ENCODE peak calls at places on chromosomes 11 and 22, in six cellular contexts. W is fibroblast of the aortic adventitia, D is aorta, V is Panc1, G is SJSA1, P is HFF-Myc. Y is an unnamed sample.

GRCh38 chr11:1863352-1864215 is 10.7 kb downstream of the LSP1 start:
- DNase-seq in P (peak), D (peak), W (peak), V (no peak), G (peak), Y (peak)

GRCh38 chr11:14974723-14975587 is 2.8 kb upstream of the CALCA start:
- DNase-seq in P (no peak), W (peak), V (peak), D (peak), G (no peak), Y (peak)

GRCh38 chr11:2146051-2146450 is 6.9 kb upstream of the IGF2 start:
- DNase-seq in P (no peak), V (no peak), G (no peak), D (no peak), W (no peak), Y (no peak)

GRCh38 chr11:111081021-111081511 is 164.5 kb upstream of the POU2AF2 start:
- DNase-seq in P (no peak), G (no peak), W (no peak), V (no peak), D (no peak), Y (no peak)

GRCh38 chr11:95498731-95499396 is 267.9 kb upstream of the SESN3 start:
- DNase-seq in W (no peak), D (no peak), P (no peak), V (no peak), G (no peak), Y (no peak)

GRCh38 chr11:1864216-1864615 is 11.3 kb downstream of the LSP1 start:
- DNase-seq in W (peak), G (no peak), D (peak), P (no peak), V (no peak), Y (peak)

GRCh38 chr11:56700242-56700918 is 1.5 kb downstream of the OR9G1 start:
- DNase-seq in W (no peak), P (no peak), D (no peak), V (no peak), G (no peak), Y (no peak)

GRCh38 chr11:17898782-17899181 is 114.1 kb downstream of the SERGEF start:
- DNase-seq in G (no peak), P (no peak), W (no peak), D (no peak), V (no peak), Y (no peak)

GRCh38 chr22:23269441-23270211 is 89.3 kb downstream of the BCR start:
- DNase-seq in G (no peak), D (no peak), P (no peak), V (no peak), W (no peak), Y (no peak)

DNA sequence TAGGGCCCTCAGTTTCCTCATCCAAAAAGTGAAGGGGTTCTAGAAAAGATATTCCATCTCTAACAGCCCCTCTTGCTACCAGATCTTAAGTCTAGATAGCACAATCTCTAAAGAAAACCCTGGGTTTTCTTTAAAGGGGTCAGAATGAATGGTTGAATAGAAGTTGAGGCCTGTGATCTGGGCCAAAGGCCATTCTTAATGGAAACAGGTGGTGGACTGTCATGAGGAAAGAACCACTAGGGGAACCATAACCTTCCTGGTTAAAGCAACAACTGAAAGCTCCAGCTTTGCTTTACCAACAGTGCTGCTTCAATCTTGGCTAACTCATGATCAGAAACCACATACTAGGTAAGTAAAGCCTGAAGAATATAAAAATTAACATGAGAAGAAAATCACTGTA is 1.8 kb downstream of the CELF1 start:
- DNase-seq in V (peak), D (no peak), G (no peak), P (no peak), W (peak), Y (no peak)
- H3K4me3 ChIP-seq in V (peak), D (peak), G (peak), P (peak), W (peak), Y (peak)

DNA sequence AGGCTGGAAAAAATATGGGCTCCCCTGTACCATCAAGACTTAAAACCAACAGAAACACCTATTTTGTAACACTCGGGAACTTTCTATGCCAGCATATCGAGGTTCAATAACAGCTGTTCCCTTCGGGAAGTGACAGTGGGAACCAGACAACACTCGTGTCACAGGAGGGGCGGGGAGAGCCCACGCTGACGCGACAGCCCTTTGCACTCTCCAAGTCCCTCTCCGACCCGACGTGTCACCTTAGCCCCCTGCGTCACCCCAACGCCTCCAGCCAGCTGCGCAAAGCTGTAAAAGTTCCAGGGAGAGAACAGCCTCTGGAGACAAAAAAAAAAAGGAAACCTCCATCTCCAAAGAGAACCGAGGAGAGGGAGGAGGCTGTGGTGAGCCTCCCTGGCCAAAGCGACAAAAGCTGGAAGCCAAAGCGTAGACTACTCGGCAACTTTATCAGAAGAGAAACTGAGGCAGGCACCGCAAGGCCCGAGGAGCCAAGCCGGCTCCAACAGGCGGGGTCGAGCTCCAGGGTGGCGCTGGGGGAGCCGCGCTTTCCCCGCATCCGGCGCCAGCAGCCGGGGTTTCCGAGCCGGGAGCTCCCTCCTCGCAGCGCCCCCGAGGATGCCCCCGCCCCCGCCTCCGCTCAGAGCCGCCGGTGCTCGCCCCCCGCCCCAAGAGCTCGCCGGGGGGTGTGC is 751 bp downstream of the ARFGAP3 start:
- DNase-seq in V (no peak), D (peak), W (peak), P (no peak), G (no peak), Y (peak)
- H3K4me3 ChIP-seq in V (peak), D (peak), W (peak), P (peak), G (peak), Y (peak)

GRCh38 chr22:46738961-46739870 is 1.2 kb upstream of the CERK start:
- DNase-seq in P (no peak), D (no peak), W (peak), V (peak), G (peak), Y (peak)
- H3K4me3 ChIP-seq in P (peak), D (peak), W (peak), V (peak), G (peak), Y (peak)

GRCh38 chr22:32808038-32808445 is 6.5 kb downstream of the TIMP3 start:
- DNase-seq in G (no peak), D (no peak), V (no peak), P (no peak), W (no peak), Y (no peak)
- H3K4me3 ChIP-seq in G (no peak), D (no peak), V (no peak), P (no peak), W (no peak), Y (no peak)

GRCh38 chr11:27013741-27014415 is 20.0 kb downstream of the FIBIN start:
- DNase-seq in V (no peak), G (no peak), D (no peak), P (no peak), W (peak), Y (no peak)
- H3K4me3 ChIP-seq in V (no peak), G (no peak), D (no peak), P (no peak), W (no peak), Y (no peak)

DNA sequence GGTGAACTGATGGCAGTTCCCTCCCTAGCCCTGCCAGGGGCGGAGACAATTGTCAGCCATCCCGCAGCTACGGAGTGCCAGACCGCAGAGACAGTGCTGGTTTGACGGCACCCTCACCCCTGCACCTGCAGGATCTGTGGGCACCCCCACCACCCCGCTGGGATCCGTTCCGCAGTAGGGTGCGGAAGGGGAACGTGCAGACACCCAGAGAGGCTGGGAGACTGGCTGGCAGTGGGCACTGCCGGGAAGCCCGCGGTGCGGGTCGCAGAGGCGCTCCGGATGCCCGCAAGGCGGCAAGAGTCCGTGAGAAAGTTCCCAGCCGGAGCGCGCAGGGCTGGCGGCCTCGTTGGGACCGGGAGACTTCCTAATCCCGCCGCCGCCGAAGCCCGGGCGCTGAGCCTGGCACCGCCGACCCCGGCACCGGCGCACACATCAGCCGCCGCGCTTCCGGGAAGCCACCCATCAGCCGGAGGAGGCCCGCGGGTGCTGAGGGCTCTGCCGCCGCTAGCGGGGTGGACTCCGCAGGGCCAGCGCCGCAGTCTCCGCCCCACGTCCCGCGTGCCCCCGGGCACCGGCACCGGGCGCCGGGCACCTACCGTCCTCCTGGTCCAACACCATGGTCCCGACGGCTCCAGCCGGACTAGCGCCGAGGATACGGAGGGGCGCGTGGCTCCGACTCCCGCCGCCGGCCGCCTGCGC is 4.3 kb upstream of the LMO1 start:
- DNase-seq in G (peak), V (no peak), D (peak), W (no peak), P (no peak), Y (no peak)
- H3K4me3 ChIP-seq in G (peak), V (peak), D (peak), W (peak), P (no peak), Y (peak)

GRCh38 chr11:58813693-58814092 is 30.8 kb downstream of the GLYATL2 start:
- DNase-seq in D (no peak), P (no peak), W (no peak), G (no peak), V (no peak), Y (no peak)
- H3K4me3 ChIP-seq in D (no peak), P (no peak), W (no peak), G (no peak), V (no peak), Y (no peak)